ENCODE peak calls at places on chromosomes 5 and 9, in six cellular contexts. Y, R, Z, U, C and B are unnamed samples.

GRCh38 chr9:77158772-77159513 is 18.4 kb upstream of the VPS13A start:
- DNase-seq in R (no peak), Z (peak), U (no peak), Y (no peak), C (no peak), B (no peak)

GRCh38 chr5:149666212-149666852 is 63.8 kb upstream of the PPARGC1B start:
- DNase-seq in R (no peak), Y (no peak), C (no peak), U (no peak), Z (peak), B (no peak)

GRCh38 chr5:134873494-134873893 is 677 bp upstream of the TXNDC15 start:
- DNase-seq in C (no peak), Z (no peak), R (peak), Y (no peak), U (no peak), B (peak)

GRCh38 chr9:97853844-97854695 is 1.0 kb downstream of the FOXE1 start:
- DNase-seq in R (no peak), C (peak), Y (no peak), Z (no peak), U (no peak), B (no peak)

GRCh38 chr5:135442387-135443256 is 4.5 kb downstream of the DCANP1 start:
- DNase-seq in R (no peak), Z (no peak), U (no peak), C (peak), Y (no peak), B (peak)

GRCh38 chr5:84565866-84566265 is 181.2 kb upstream of the EDIL3 start:
- DNase-seq in U (no peak), Y (no peak), C (no peak), R (no peak), Z (no peak), B (no peak)

GRCh38 chr5:129902806-129903205 is 1.5 kb upstream of the CHSY3 start:
- DNase-seq in R (no peak), C (no peak), Z (no peak), Y (no peak), U (no peak), B (no peak)

GRCh38 chr9:117737721-117738226 is 33.6 kb downstream of the TLR4 start:
- DNase-seq in Y (peak), U (no peak), C (no peak), Z (no peak), R (peak), B (no peak)